ENCODE peak calls at places on chromosomes 5 and 9, in eight cellular contexts. H, W, L, Z, E, B, T and C are unnamed samples.
A peak's percentile ranks its signal among the peaks of the same experiment; 100 is the strongest.

GRCh38 chr9:93574091-93574899 is 2.1 kb upstream of the PHF2 start:
- DNase-seq in W (no peak), Z (no peak), B (no peak), L (no peak), H (no peak), T (no peak), E (no peak), C (no peak)

GRCh38 chr9:113309204-113309813 is 6.1 kb upstream of the RNF183 start:
- DNase-seq in B (no peak), W (no peak), Z (peak; percentile 48), E (no peak), H (no peak), L (no peak), T (peak; percentile 17), C (no peak)

GRCh38 chr5:112957970-112958773 is 18.4 kb upstream of the DCP2 start:
- DNase-seq in Z (peak; percentile 11), T (no peak), E (no peak), L (no peak), W (no peak), B (peak; percentile 84), H (no peak), C (peak; percentile 55)

GRCh38 chr5:8192840-8193239 is 323.9 kb downstream of the MTRR start:
- DNase-seq in B (no peak), T (no peak), W (no peak), Z (no peak), L (no peak), H (no peak), E (no peak), C (no peak)

GRCh38 chr5:76527685-76528161 is 95.5 kb downstream of the F2RL2 start:
- DNase-seq in W (no peak), E (no peak), B (no peak), T (no peak), H (no peak), Z (no peak), L (no peak), C (no peak)

GRCh38 chr9:129253820-129254381 is 75.8 kb upstream of the IER5L start:
- DNase-seq in B (peak; percentile 81), Z (no peak), H (no peak), E (no peak), W (peak; percentile 34), L (no peak), T (no peak), C (peak; percentile 56)

GRCh38 chr5:98722188-98722587 is 51.3 kb upstream of the RGMB start:
- DNase-seq in Z (no peak), E (no peak), B (no peak), L (no peak), T (no peak), H (no peak), W (no peak), C (no peak)

GRCh38 chr9:38087934-38088925 is 19.2 kb upstream of the SHB start:
- DNase-seq in Z (peak; percentile 15), L (peak; percentile 88), W (peak; percentile 71), T (peak; percentile 48), E (peak; percentile 66), H (peak; percentile 80), B (peak; percentile 82), C (no peak)

GRCh38 chr5:120463991-120464626 is at the start of gene PRR16:
- DNase-seq in H (peak; percentile 75), E (no peak), W (peak; percentile 31), T (peak; percentile 70), L (peak; percentile 43), B (peak; percentile 86), Z (peak; percentile 41), C (peak; percentile 37)

GRCh38 chr5:86918246-86918645 is 300.5 kb downstream of the COX7C start:
- DNase-seq in H (no peak), B (no peak), W (no peak), L (no peak), E (no peak), T (no peak), Z (no peak), C (no peak)

GRCh38 chr5:30279237-30279636 is 914.2 kb upstream of the CDH6 start:
- DNase-seq in H (no peak), L (no peak), B (no peak), E (no peak), W (no peak), Z (no peak), T (no peak), C (no peak)

GRCh38 chr9:104914458-104914857 is 13.5 kb downstream of the ABCA1 start:
- DNase-seq in B (no peak), W (no peak), H (no peak), E (no peak), L (no peak), Z (no peak), T (no peak), C (no peak)

GRCh38 chr5:37867634-37868033 is 27.8 kb upstream of the GDNF start:
- DNase-seq in L (no peak), T (no peak), H (no peak), W (no peak), E (no peak), B (no peak), Z (no peak), C (no peak)

GRCh38 chr9:127045148-127045547 is 77.3 kb downstream of the ANGPTL2 start:
- DNase-seq in L (no peak), W (no peak), E (no peak), Z (no peak), B (no peak), T (no peak), H (no peak), C (no peak)